ENCODE peak calls at places on chromosomes 3 and 15, in eight cellular contexts. One of them, this sample, is unnamed.

GRCh38 chr3:3902156-3902555 is 102.9 kb downstream of the LRRN1 start:
- DNase-seq in mammary epithelial cell: no peak
- DNase-seq in PC-3: no peak
- DNase-seq in GM12878: no peak
- DNase-seq in hepatocyte: no peak
- DNase-seq in HepG2: no peak
- DNase-seq in astrocyte: no peak
- DNase-seq in GM23338: no peak
- DNase-seq in this sample: no peak

GRCh38 chr3:8406479-8406878 is 95.1 kb upstream of the LMCD1 start:
- DNase-seq in mammary epithelial cell: no peak
- DNase-seq in PC-3: no peak
- DNase-seq in GM12878: no peak
- DNase-seq in hepatocyte: no peak
- DNase-seq in HepG2: no peak
- DNase-seq in astrocyte: no peak
- DNase-seq in GM23338: no peak
- DNase-seq in this sample: no peak

GRCh38 chr15:51097553-51098330 is 3.0 kb upstream of the TNFAIP8L3 start:
- DNase-seq in mammary epithelial cell: peak; percentile 64
- DNase-seq in PC-3: peak; percentile 27
- DNase-seq in GM12878: no peak
- DNase-seq in hepatocyte: peak; percentile 29
- DNase-seq in HepG2: peak; percentile 19
- DNase-seq in astrocyte: peak; percentile 83
- DNase-seq in GM23338: no peak
- DNase-seq in this sample: no peak

GRCh38 chr3:44363591-44363990 is 25.0 kb downstream of the TCAIM start:
- DNase-seq in mammary epithelial cell: no peak
- DNase-seq in PC-3: no peak
- DNase-seq in GM12878: no peak
- DNase-seq in hepatocyte: peak; percentile 9
- DNase-seq in HepG2: peak; percentile 82
- DNase-seq in astrocyte: no peak
- DNase-seq in GM23338: no peak
- DNase-seq in this sample: no peak

GRCh38 chr15:75059607-75060006 is 36.2 kb downstream of the PPCDC start:
- DNase-seq in mammary epithelial cell: no peak
- DNase-seq in PC-3: no peak
- DNase-seq in GM12878: no peak
- DNase-seq in hepatocyte: no peak
- DNase-seq in HepG2: no peak
- DNase-seq in astrocyte: no peak
- DNase-seq in GM23338: no peak
- DNase-seq in this sample: no peak

GRCh38 chr15:55407631-55407948 is 569 bp downstream of the CCPG1 start:
- DNase-seq in mammary epithelial cell: no peak
- DNase-seq in PC-3: no peak
- DNase-seq in GM12878: no peak
- DNase-seq in hepatocyte: no peak
- DNase-seq in HepG2: no peak
- DNase-seq in astrocyte: peak; percentile 18
- DNase-seq in GM23338: no peak
- DNase-seq in this sample: no peak

GRCh38 chr3:37905987-37906674 is 44.5 kb downstream of the CTDSPL start:
- DNase-seq in mammary epithelial cell: no peak
- DNase-seq in PC-3: no peak
- DNase-seq in GM12878: no peak
- DNase-seq in hepatocyte: peak; percentile 32
- DNase-seq in HepG2: peak; percentile 93
- DNase-seq in astrocyte: peak; percentile 68
- DNase-seq in GM23338: no peak
- DNase-seq in this sample: no peak

GRCh38 chr3:195105389-195105788 is 165.6 kb downstream of the XXYLT1 start:
- DNase-seq in mammary epithelial cell: no peak
- DNase-seq in PC-3: peak; percentile 86
- DNase-seq in GM12878: no peak
- DNase-seq in hepatocyte: peak; percentile 48
- DNase-seq in HepG2: peak; percentile 90
- DNase-seq in astrocyte: no peak
- DNase-seq in GM23338: no peak
- DNase-seq in this sample: peak; percentile 68

GRCh38 chr3:25910997-25911396 is 121.1 kb downstream of the OXSM start:
- DNase-seq in mammary epithelial cell: no peak
- DNase-seq in PC-3: peak; percentile 44
- DNase-seq in GM12878: no peak
- DNase-seq in hepatocyte: peak; percentile 24
- DNase-seq in HepG2: peak; percentile 12
- DNase-seq in astrocyte: no peak
- DNase-seq in GM23338: peak; percentile 89
- DNase-seq in this sample: no peak
- TF ChIP-seq CTCF in mammary epithelial cell: peak; percentile 40
- TF ChIP-seq CTCF in PC-3: peak; percentile 72
- TF ChIP-seq CTCF in GM12878: peak; percentile 41
- TF ChIP-seq CTCF in hepatocyte: peak; percentile 30
- TF ChIP-seq CTCF in HepG2: peak; percentile 42
- TF ChIP-seq CTCF in astrocyte: no peak
- TF ChIP-seq CTCF in GM23338: peak; percentile 84
- TF ChIP-seq CTCF in this sample: peak; percentile 52

GRCh38 chr15:78454992-78455391 is 17.0 kb downstream of the IREB2 start:
- DNase-seq in mammary epithelial cell: no peak
- DNase-seq in PC-3: no peak
- DNase-seq in GM12878: peak; percentile 40
- DNase-seq in hepatocyte: no peak
- DNase-seq in HepG2: no peak
- DNase-seq in astrocyte: no peak
- DNase-seq in GM23338: no peak
- DNase-seq in this sample: no peak

GRCh38 chr15:78455749-78456148 is 17.7 kb downstream of the IREB2 start:
- DNase-seq in mammary epithelial cell: no peak
- DNase-seq in PC-3: no peak
- DNase-seq in GM12878: no peak
- DNase-seq in hepatocyte: peak; percentile 34
- DNase-seq in HepG2: no peak
- DNase-seq in astrocyte: no peak
- DNase-seq in GM23338: no peak
- DNase-seq in this sample: no peak

GRCh38 chr15:78453447-78453846 is 15.4 kb downstream of the IREB2 start:
- DNase-seq in mammary epithelial cell: no peak
- DNase-seq in PC-3: no peak
- DNase-seq in GM12878: no peak
- DNase-seq in hepatocyte: no peak
- DNase-seq in HepG2: no peak
- DNase-seq in astrocyte: no peak
- DNase-seq in GM23338: no peak
- DNase-seq in this sample: no peak

GRCh38 chr15:78457101-78457500 is 19.1 kb downstream of the IREB2 start:
- DNase-seq in mammary epithelial cell: peak; percentile 20
- DNase-seq in PC-3: peak; percentile 84
- DNase-seq in GM12878: no peak
- DNase-seq in hepatocyte: no peak
- DNase-seq in HepG2: no peak
- DNase-seq in astrocyte: peak; percentile 60
- DNase-seq in GM23338: no peak
- DNase-seq in this sample: peak; percentile 65

DNA sequence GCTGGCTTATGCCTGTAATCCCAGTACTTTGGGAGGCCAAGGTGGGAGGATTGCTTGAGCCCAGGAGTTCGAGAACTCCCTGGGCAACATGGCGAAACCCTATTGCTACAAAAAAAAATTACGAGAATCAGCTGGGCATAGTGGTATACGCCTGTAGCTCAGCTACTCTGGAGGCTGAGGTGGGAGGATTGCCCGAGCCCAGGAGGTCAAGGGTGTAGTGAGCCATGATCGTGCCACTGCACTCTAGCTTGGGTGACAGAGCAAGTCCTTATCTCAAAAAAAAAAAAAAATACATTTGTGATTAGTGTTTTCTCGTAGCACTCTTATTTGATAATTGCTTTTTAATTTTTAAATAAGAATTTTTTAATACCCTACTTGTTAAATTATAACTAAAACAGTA is 18.4 kb downstream of the IREB2 start:
- DNase-seq in mammary epithelial cell: no peak
- DNase-seq in PC-3: no peak
- DNase-seq in GM12878: no peak
- DNase-seq in hepatocyte: no peak
- DNase-seq in HepG2: no peak
- DNase-seq in astrocyte: no peak
- DNase-seq in GM23338: no peak
- DNase-seq in this sample: no peak
- H3K4me2 ChIP-seq in mammary epithelial cell: no peak overlapping the region
- H3K4me2 ChIP-seq in PC-3: no peak overlapping the region
- H3K4me2 ChIP-seq in GM12878: no peak overlapping the region
- H3K4me2 ChIP-seq in hepatocyte: no peak overlapping the region
- H3K4me2 ChIP-seq in HepG2: no peak overlapping the region
- H3K4me2 ChIP-seq in astrocyte: no peak overlapping the region
- H3K4me2 ChIP-seq in GM23338: no peak overlapping the region
- H3K4me2 ChIP-seq in this sample: no peak overlapping the region

GRCh38 chr15:72616491-72617210 is 37.8 kb upstream of the GOLGA6B start:
- DNase-seq in mammary epithelial cell: no peak
- DNase-seq in PC-3: no peak
- DNase-seq in GM12878: no peak
- DNase-seq in hepatocyte: no peak
- DNase-seq in HepG2: no peak
- DNase-seq in astrocyte: no peak
- DNase-seq in GM23338: peak; percentile 17
- DNase-seq in this sample: no peak
- TF ChIP-seq EZH2 in mammary epithelial cell: no peak
- TF ChIP-seq EZH2 in PC-3: no peak
- TF ChIP-seq EZH2 in GM12878: no peak
- TF ChIP-seq EZH2 in hepatocyte: no peak
- TF ChIP-seq EZH2 in HepG2: no peak
- TF ChIP-seq EZH2 in astrocyte: no peak
- TF ChIP-seq EZH2 in GM23338: no peak
- TF ChIP-seq EZH2 in this sample: no peak

GRCh38 chr3:126083511-126083912 is 412 bp downstream of the SLC41A3 start:
- DNase-seq in mammary epithelial cell: peak; percentile 39
- DNase-seq in PC-3: peak; percentile 34
- DNase-seq in GM12878: no peak
- DNase-seq in hepatocyte: peak; percentile 71
- DNase-seq in HepG2: peak; percentile 14
- DNase-seq in astrocyte: peak; percentile 22
- DNase-seq in GM23338: peak; percentile 65
- DNase-seq in this sample: peak; percentile 40
- TF ChIP-seq CTCF in mammary epithelial cell: no peak
- TF ChIP-seq CTCF in PC-3: no peak
- TF ChIP-seq CTCF in GM12878: no peak
- TF ChIP-seq CTCF in hepatocyte: no peak
- TF ChIP-seq CTCF in HepG2: no peak
- TF ChIP-seq CTCF in astrocyte: no peak
- TF ChIP-seq CTCF in GM23338: no peak
- TF ChIP-seq CTCF in this sample: no peak

GRCh38 chr3:108037770-108038169 is 53.1 kb downstream of the CD47 start:
- DNase-seq in mammary epithelial cell: no peak
- DNase-seq in PC-3: no peak
- DNase-seq in GM12878: no peak
- DNase-seq in hepatocyte: no peak
- DNase-seq in HepG2: no peak
- DNase-seq in astrocyte: no peak
- DNase-seq in GM23338: no peak
- DNase-seq in this sample: no peak

GRCh38 chr3:108036401-108036800 is 54.4 kb downstream of the CD47 start:
- DNase-seq in mammary epithelial cell: no peak
- DNase-seq in PC-3: no peak
- DNase-seq in GM12878: no peak
- DNase-seq in hepatocyte: no peak
- DNase-seq in HepG2: no peak
- DNase-seq in astrocyte: no peak
- DNase-seq in GM23338: no peak
- DNase-seq in this sample: no peak

GRCh38 chr3:108041253-108041652 is 49.6 kb downstream of the CD47 start:
- DNase-seq in mammary epithelial cell: no peak
- DNase-seq in PC-3: no peak
- DNase-seq in GM12878: no peak
- DNase-seq in hepatocyte: no peak
- DNase-seq in HepG2: no peak
- DNase-seq in astrocyte: no peak
- DNase-seq in GM23338: no peak
- DNase-seq in this sample: no peak

GRCh38 chr3:108035751-108036150 is 55.1 kb downstream of the CD47 start:
- DNase-seq in mammary epithelial cell: no peak
- DNase-seq in PC-3: no peak
- DNase-seq in GM12878: no peak
- DNase-seq in hepatocyte: no peak
- DNase-seq in HepG2: no peak
- DNase-seq in astrocyte: no peak
- DNase-seq in GM23338: peak; percentile 12
- DNase-seq in this sample: no peak

GRCh38 chr3:108036984-108037741 is 53.7 kb downstream of the CD47 start:
- DNase-seq in mammary epithelial cell: no peak
- DNase-seq in PC-3: peak; percentile 45
- DNase-seq in GM12878: no peak
- DNase-seq in hepatocyte: no peak
- DNase-seq in HepG2: no peak
- DNase-seq in astrocyte: peak; percentile 16
- DNase-seq in GM23338: no peak
- DNase-seq in this sample: peak; percentile 52
- H3K4me2 ChIP-seq in mammary epithelial cell: no peak overlapping the region
- H3K4me2 ChIP-seq in PC-3: no peak overlapping the region
- H3K4me2 ChIP-seq in GM12878: no peak overlapping the region
- H3K4me2 ChIP-seq in hepatocyte: peak overlapping the region; percentile 1
- H3K4me2 ChIP-seq in HepG2: no peak overlapping the region
- H3K4me2 ChIP-seq in astrocyte: no peak overlapping the region
- H3K4me2 ChIP-seq in GM23338: no peak overlapping the region
- H3K4me2 ChIP-seq in this sample: no peak overlapping the region

GRCh38 chr15:88255496-88256171 is 905 bp downstream of the NTRK3 start:
- DNase-seq in mammary epithelial cell: peak; percentile 46
- DNase-seq in PC-3: no peak
- DNase-seq in GM12878: no peak
- DNase-seq in hepatocyte: peak; percentile 85
- DNase-seq in HepG2: no peak
- DNase-seq in astrocyte: peak; percentile 66
- DNase-seq in GM23338: peak; percentile 81
- DNase-seq in this sample: no peak
- TF ChIP-seq EZH2 in mammary epithelial cell: no peak
- TF ChIP-seq EZH2 in PC-3: peak; percentile 46
- TF ChIP-seq EZH2 in GM12878: peak; percentile 35
- TF ChIP-seq EZH2 in hepatocyte: peak; percentile 81
- TF ChIP-seq EZH2 in HepG2: no peak
- TF ChIP-seq EZH2 in astrocyte: peak; percentile 53
- TF ChIP-seq EZH2 in GM23338: no peak
- TF ChIP-seq EZH2 in this sample: no peak

GRCh38 chr3:82329300-82329699 is 567.9 kb upstream of the GBE1 start:
- DNase-seq in mammary epithelial cell: peak; percentile 1
- DNase-seq in PC-3: peak; percentile 49
- DNase-seq in GM12878: no peak
- DNase-seq in hepatocyte: no peak
- DNase-seq in HepG2: no peak
- DNase-seq in astrocyte: no peak
- DNase-seq in GM23338: no peak
- DNase-seq in this sample: no peak
- TF ChIP-seq CTCF in mammary epithelial cell: peak; percentile 49
- TF ChIP-seq CTCF in PC-3: peak; percentile 64
- TF ChIP-seq CTCF in GM12878: peak; percentile 22
- TF ChIP-seq CTCF in hepatocyte: peak; percentile 20
- TF ChIP-seq CTCF in HepG2: no peak
- TF ChIP-seq CTCF in astrocyte: peak; percentile 3
- TF ChIP-seq CTCF in GM23338: no peak
- TF ChIP-seq CTCF in this sample: peak; percentile 67

DNA sequence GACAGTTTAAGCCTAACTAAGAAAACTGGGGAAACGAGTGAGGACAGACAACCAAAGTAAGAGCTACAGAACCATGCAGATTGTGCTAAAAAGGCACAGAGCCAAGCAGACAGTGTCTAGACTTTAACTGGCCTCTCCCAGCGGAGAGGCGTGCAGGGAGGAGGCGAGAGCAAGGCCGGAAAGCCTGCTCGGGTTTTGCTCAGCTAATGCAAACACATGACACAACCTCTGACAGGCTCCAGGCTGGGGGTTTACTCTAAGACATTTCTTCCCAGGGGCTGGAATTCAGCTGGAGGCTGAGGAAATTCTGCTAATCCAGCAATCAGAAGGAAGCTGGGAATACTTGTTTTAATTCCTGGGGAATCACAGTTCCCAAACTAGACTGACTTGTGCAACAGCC is 11.8 kb downstream of the FSTL1 start:
- DNase-seq in mammary epithelial cell: no peak
- DNase-seq in PC-3: peak; percentile 89
- DNase-seq in GM12878: no peak
- DNase-seq in hepatocyte: peak; percentile 79
- DNase-seq in HepG2: no peak
- DNase-seq in astrocyte: peak; percentile 86
- DNase-seq in GM23338: no peak
- DNase-seq in this sample: no peak
- H3K4me2 ChIP-seq in mammary epithelial cell: no peak overlapping the region
- H3K4me2 ChIP-seq in PC-3: peak overlapping the region; percentile 68
- H3K4me2 ChIP-seq in GM12878: no peak overlapping the region
- H3K4me2 ChIP-seq in hepatocyte: peak overlapping the region; percentile 66
- H3K4me2 ChIP-seq in HepG2: no peak overlapping the region
- H3K4me2 ChIP-seq in astrocyte: peak overlapping the region; percentile 57
- H3K4me2 ChIP-seq in GM23338: no peak overlapping the region
- H3K4me2 ChIP-seq in this sample: no peak overlapping the region